ENCODE peak calls at places on chromosomes 13 and 19, in six cellular contexts. One of them, this sample, is unnamed.
A peak's percentile ranks its signal among the peaks of the same experiment; 100 is the strongest.

GRCh38 chr13:45882626-45883025 is 31.1 kb upstream of the SIAH3 start:
- DNase-seq in cardiac muscle cell: no peak
- DNase-seq in keratinocyte: no peak
- DNase-seq in Caco-2: no peak
- DNase-seq in fibroblast of lung: peak; percentile 22
- DNase-seq in nephron progenitor cell: peak; percentile 15
- DNase-seq in this sample: no peak

GRCh38 chr13:33828431-33829129 is 10.6 kb downstream of the RFC3 start:
- DNase-seq in nephron progenitor cell: no peak
- DNase-seq in Caco-2: no peak
- DNase-seq in fibroblast of lung: no peak
- DNase-seq in cardiac muscle cell: no peak
- DNase-seq in keratinocyte: no peak
- DNase-seq in this sample: no peak

GRCh38 chr19:15776991-15777787 is 10.3 kb upstream of the OR10H5 start:
- DNase-seq in keratinocyte: no peak
- DNase-seq in Caco-2: no peak
- DNase-seq in fibroblast of lung: no peak
- DNase-seq in cardiac muscle cell: no peak
- DNase-seq in nephron progenitor cell: no peak
- DNase-seq in this sample: no peak

GRCh38 chr13:41216160-41216559 is 21.8 kb upstream of the KBTBD7 start:
- DNase-seq in Caco-2: no peak
- DNase-seq in nephron progenitor cell: no peak
- DNase-seq in cardiac muscle cell: no peak
- DNase-seq in fibroblast of lung: peak; percentile 68
- DNase-seq in keratinocyte: peak; percentile 19
- DNase-seq in this sample: no peak

GRCh38 chr13:46297338-46297737 is 85.6 kb downstream of the LRRC63 start:
- DNase-seq in cardiac muscle cell: no peak
- DNase-seq in fibroblast of lung: peak; percentile 35
- DNase-seq in nephron progenitor cell: no peak
- DNase-seq in keratinocyte: no peak
- DNase-seq in Caco-2: no peak
- DNase-seq in this sample: no peak

GRCh38 chr19:52094526-52094925 is 1.0 kb downstream of the ZNF841 start:
- DNase-seq in Caco-2: peak; percentile 36
- DNase-seq in cardiac muscle cell: peak; percentile 1
- DNase-seq in nephron progenitor cell: no peak
- DNase-seq in keratinocyte: no peak
- DNase-seq in fibroblast of lung: no peak
- DNase-seq in this sample: no peak

GRCh38 chr19:55670280-55671053 is 4.6 kb upstream of the EPN1 start:
- DNase-seq in cardiac muscle cell: no peak
- DNase-seq in nephron progenitor cell: no peak
- DNase-seq in fibroblast of lung: no peak
- DNase-seq in keratinocyte: no peak
- DNase-seq in Caco-2: peak; percentile 68
- DNase-seq in this sample: no peak

GRCh38 chr13:94783489-94783888 is 71.1 kb upstream of the SOX21 start:
- DNase-seq in nephron progenitor cell: no peak
- DNase-seq in fibroblast of lung: no peak
- DNase-seq in cardiac muscle cell: no peak
- DNase-seq in keratinocyte: no peak
- DNase-seq in Caco-2: no peak
- DNase-seq in this sample: no peak

GRCh38 chr19:12545267-12545666 is 6.0 kb downstream of the ZNF564 start:
- DNase-seq in cardiac muscle cell: no peak
- DNase-seq in Caco-2: no peak
- DNase-seq in fibroblast of lung: no peak
- DNase-seq in nephron progenitor cell: no peak
- DNase-seq in keratinocyte: no peak
- DNase-seq in this sample: no peak

GRCh38 chr13:73039201-73040108 is 19.4 kb upstream of the KLF5 start:
- DNase-seq in keratinocyte: no peak
- DNase-seq in fibroblast of lung: no peak
- DNase-seq in cardiac muscle cell: no peak
- DNase-seq in Caco-2: no peak
- DNase-seq in nephron progenitor cell: no peak
- DNase-seq in this sample: no peak

GRCh38 chr19:36213793-36214387 is 575 bp downstream of the ZNF565 start:
- DNase-seq in fibroblast of lung: peak; percentile 64
- DNase-seq in Caco-2: no peak
- DNase-seq in nephron progenitor cell: no peak
- DNase-seq in keratinocyte: no peak
- DNase-seq in cardiac muscle cell: no peak
- DNase-seq in this sample: peak; percentile 8

GRCh38 chr13:39401091-39401647 is 201.8 kb downstream of the LHFPL6 start:
- DNase-seq in fibroblast of lung: no peak
- DNase-seq in Caco-2: no peak
- DNase-seq in cardiac muscle cell: no peak
- DNase-seq in keratinocyte: no peak
- DNase-seq in nephron progenitor cell: no peak
- DNase-seq in this sample: no peak

GRCh38 chr13:30135868-30136267 is 171.5 kb downstream of the KATNAL1 start:
- DNase-seq in fibroblast of lung: no peak
- DNase-seq in nephron progenitor cell: no peak
- DNase-seq in keratinocyte: no peak
- DNase-seq in cardiac muscle cell: no peak
- DNase-seq in Caco-2: no peak
- DNase-seq in this sample: no peak

GRCh38 chr13:36088001-36088400 is 43.2 kb downstream of the DCLK1 start:
- DNase-seq in Caco-2: no peak
- DNase-seq in keratinocyte: no peak
- DNase-seq in nephron progenitor cell: no peak
- DNase-seq in fibroblast of lung: peak; percentile 3
- DNase-seq in cardiac muscle cell: no peak
- DNase-seq in this sample: no peak

GRCh38 chr13:48892311-48892710 is 83.4 kb upstream of the FNDC3A start:
- DNase-seq in nephron progenitor cell: no peak
- DNase-seq in Caco-2: no peak
- DNase-seq in fibroblast of lung: peak; percentile 91
- DNase-seq in cardiac muscle cell: no peak
- DNase-seq in keratinocyte: peak; percentile 88
- DNase-seq in this sample: no peak

GRCh38 chr19:2542341-2543069 is 66.6 kb downstream of the GADD45B start:
- DNase-seq in Caco-2: peak; percentile 57
- DNase-seq in cardiac muscle cell: peak; percentile 27
- DNase-seq in nephron progenitor cell: peak; percentile 57
- DNase-seq in keratinocyte: no peak
- DNase-seq in fibroblast of lung: peak; percentile 51
- DNase-seq in this sample: no peak

GRCh38 chr19:17576758-17577532 is 21.5 kb downstream of the COLGALT1 start:
- DNase-seq in keratinocyte: peak; percentile 53
- DNase-seq in Caco-2: peak; percentile 70
- DNase-seq in nephron progenitor cell: peak; percentile 97
- DNase-seq in fibroblast of lung: peak; percentile 11
- DNase-seq in cardiac muscle cell: peak; percentile 97
- DNase-seq in this sample: no peak

GRCh38 chr19:54612428-54612827 is 17.9 kb upstream of the LILRB1 start:
- DNase-seq in cardiac muscle cell: no peak
- DNase-seq in Caco-2: no peak
- DNase-seq in keratinocyte: no peak
- DNase-seq in fibroblast of lung: no peak
- DNase-seq in nephron progenitor cell: no peak
- DNase-seq in this sample: no peak

GRCh38 chr13:71118779-71119364 is 748.1 kb downstream of the DACH1 start:
- DNase-seq in keratinocyte: no peak
- DNase-seq in nephron progenitor cell: no peak
- DNase-seq in cardiac muscle cell: no peak
- DNase-seq in Caco-2: no peak
- DNase-seq in fibroblast of lung: no peak
- DNase-seq in this sample: no peak

GRCh38 chr13:100491164-100491847 is 97.3 kb downstream of the GGACT start:
- DNase-seq in Caco-2: no peak
- DNase-seq in cardiac muscle cell: no peak
- DNase-seq in keratinocyte: no peak
- DNase-seq in fibroblast of lung: peak; percentile 77
- DNase-seq in nephron progenitor cell: no peak
- DNase-seq in this sample: no peak

GRCh38 chr19:9875796-9876195 is 40.7 kb downstream of the PIN1 start:
- DNase-seq in nephron progenitor cell: no peak
- DNase-seq in cardiac muscle cell: no peak
- DNase-seq in fibroblast of lung: no peak
- DNase-seq in keratinocyte: no peak
- DNase-seq in Caco-2: no peak
- DNase-seq in this sample: no peak

GRCh38 chr13:111115051-111115840 is at the start of gene ARHGEF7:
- DNase-seq in fibroblast of lung: peak; percentile 7
- DNase-seq in Caco-2: no peak
- DNase-seq in nephron progenitor cell: peak; percentile 65
- DNase-seq in cardiac muscle cell: peak; percentile 46
- DNase-seq in keratinocyte: no peak
- DNase-seq in this sample: no peak

GRCh38 chr19:16033721-16034120 is 42.6 kb upstream of the TPM4 start:
- DNase-seq in nephron progenitor cell: no peak
- DNase-seq in cardiac muscle cell: no peak
- DNase-seq in Caco-2: no peak
- DNase-seq in keratinocyte: no peak
- DNase-seq in fibroblast of lung: no peak
- DNase-seq in this sample: no peak

GRCh38 chr19:56617531-56617930 is 22.4 kb downstream of the ZNF71 start:
- DNase-seq in fibroblast of lung: no peak
- DNase-seq in Caco-2: no peak
- DNase-seq in nephron progenitor cell: no peak
- DNase-seq in keratinocyte: no peak
- DNase-seq in cardiac muscle cell: no peak
- DNase-seq in this sample: no peak

GRCh38 chr19:799076-799881 is 2.0 kb downstream of the PTBP1 start:
- DNase-seq in cardiac muscle cell: peak; percentile 59
- DNase-seq in Caco-2: no peak
- DNase-seq in fibroblast of lung: peak; percentile 63
- DNase-seq in nephron progenitor cell: peak; percentile 42
- DNase-seq in keratinocyte: no peak
- DNase-seq in this sample: no peak

GRCh38 chr19:3178377-3178972 is at the start of gene S1PR4:
- DNase-seq in keratinocyte: no peak
- DNase-seq in cardiac muscle cell: no peak
- DNase-seq in Caco-2: no peak
- DNase-seq in nephron progenitor cell: no peak
- DNase-seq in fibroblast of lung: no peak
- DNase-seq in this sample: no peak

GRCh38 chr13:91401916-91402315 is 3.5 kb downstream of the GPC5 start:
- DNase-seq in keratinocyte: no peak
- DNase-seq in fibroblast of lung: no peak
- DNase-seq in nephron progenitor cell: no peak
- DNase-seq in Caco-2: no peak
- DNase-seq in cardiac muscle cell: no peak
- DNase-seq in this sample: no peak

GRCh38 chr19:24166055-24166454 is 79.1 kb downstream of the ZNF254 start:
- DNase-seq in nephron progenitor cell: no peak
- DNase-seq in fibroblast of lung: peak; percentile 43
- DNase-seq in cardiac muscle cell: no peak
- DNase-seq in keratinocyte: no peak
- DNase-seq in Caco-2: no peak
- DNase-seq in this sample: no peak

GRCh38 chr19:14058182-14059092 is 3.4 kb downstream of the PALM3 start:
- DNase-seq in Caco-2: no peak
- DNase-seq in fibroblast of lung: no peak
- DNase-seq in keratinocyte: no peak
- DNase-seq in nephron progenitor cell: no peak
- DNase-seq in cardiac muscle cell: no peak
- DNase-seq in this sample: no peak

GRCh38 chr19:35000647-35001501 is 751 bp downstream of the GRAMD1A start:
- DNase-seq in nephron progenitor cell: peak; percentile 38
- DNase-seq in fibroblast of lung: peak; percentile 61
- DNase-seq in Caco-2: no peak
- DNase-seq in cardiac muscle cell: peak; percentile 43
- DNase-seq in keratinocyte: peak; percentile 4
- DNase-seq in this sample: peak; percentile 24

GRCh38 chr13:102591988-102592781 is 4.6 kb upstream of the TPP2 start:
- DNase-seq in cardiac muscle cell: peak; percentile 77
- DNase-seq in keratinocyte: no peak
- DNase-seq in Caco-2: peak; percentile 79
- DNase-seq in fibroblast of lung: peak; percentile 76
- DNase-seq in nephron progenitor cell: peak; percentile 69
- DNase-seq in this sample: peak; percentile 37

GRCh38 chr19:49814010-49814409 is 918 bp upstream of the FUZ start:
- DNase-seq in fibroblast of lung: no peak
- DNase-seq in Caco-2: no peak
- DNase-seq in nephron progenitor cell: no peak
- DNase-seq in cardiac muscle cell: no peak
- DNase-seq in keratinocyte: no peak
- DNase-seq in this sample: no peak

GRCh38 chr19:49818691-49819331 is 722 bp downstream of the MED25 start:
- DNase-seq in nephron progenitor cell: no peak
- DNase-seq in Caco-2: no peak
- DNase-seq in keratinocyte: no peak
- DNase-seq in fibroblast of lung: no peak
- DNase-seq in cardiac muscle cell: no peak
- DNase-seq in this sample: no peak

GRCh38 chr19:49820125-49820524 is 2.0 kb downstream of the MED25 start:
- DNase-seq in nephron progenitor cell: no peak
- DNase-seq in keratinocyte: no peak
- DNase-seq in fibroblast of lung: peak; percentile 17
- DNase-seq in Caco-2: no peak
- DNase-seq in cardiac muscle cell: no peak
- DNase-seq in this sample: no peak

GRCh38 chr19:49816616-49817015 is 1.5 kb upstream of the MED25 start:
- DNase-seq in cardiac muscle cell: no peak
- DNase-seq in keratinocyte: no peak
- DNase-seq in fibroblast of lung: no peak
- DNase-seq in Caco-2: no peak
- DNase-seq in nephron progenitor cell: no peak
- DNase-seq in this sample: no peak

GRCh38 chr19:49817964-49818690 is at the start of gene MED25:
- DNase-seq in Caco-2: peak; percentile 87
- DNase-seq in fibroblast of lung: peak; percentile 69
- DNase-seq in nephron progenitor cell: peak; percentile 88
- DNase-seq in keratinocyte: no peak
- DNase-seq in cardiac muscle cell: peak; percentile 86
- DNase-seq in this sample: peak; percentile 91
- TF ChIP-seq CTCF in Caco-2: peak; percentile 48
- TF ChIP-seq CTCF in fibroblast of lung: no peak
- TF ChIP-seq CTCF in nephron progenitor cell: no peak
- TF ChIP-seq CTCF in keratinocyte: peak; percentile 32
- TF ChIP-seq CTCF in cardiac muscle cell: no peak
- TF ChIP-seq CTCF in this sample: no peak

GRCh38 chr19:48997972-48998371 is 4.3 kb downstream of the RUVBL2 start:
- DNase-seq in keratinocyte: no peak
- DNase-seq in nephron progenitor cell: peak; percentile 75
- DNase-seq in fibroblast of lung: peak; percentile 55
- DNase-seq in Caco-2: peak; percentile 79
- DNase-seq in cardiac muscle cell: peak; percentile 73
- DNase-seq in this sample: peak; percentile 84
- TF ChIP-seq CTCF in keratinocyte: peak; percentile 71
- TF ChIP-seq CTCF in nephron progenitor cell: peak; percentile 54
- TF ChIP-seq CTCF in fibroblast of lung: peak; percentile 44
- TF ChIP-seq CTCF in Caco-2: peak; percentile 48
- TF ChIP-seq CTCF in cardiac muscle cell: peak; percentile 64
- TF ChIP-seq CTCF in this sample: peak; percentile 68

GRCh38 chr19:39765091-39766076 is 13.3 kb upstream of the LEUTX start:
- DNase-seq in nephron progenitor cell: peak; percentile 72
- DNase-seq in cardiac muscle cell: peak; percentile 72
- DNase-seq in keratinocyte: peak; percentile 7
- DNase-seq in Caco-2: peak; percentile 44
- DNase-seq in fibroblast of lung: peak; percentile 20
- DNase-seq in this sample: peak; percentile 71
- TF ChIP-seq CTCF in nephron progenitor cell: peak; percentile 76
- TF ChIP-seq CTCF in cardiac muscle cell: peak; percentile 89
- TF ChIP-seq CTCF in keratinocyte: peak; percentile 75
- TF ChIP-seq CTCF in Caco-2: peak; percentile 86
- TF ChIP-seq CTCF in fibroblast of lung: peak; percentile 75
- TF ChIP-seq CTCF in this sample: peak; percentile 70

GRCh38 chr13:26095338-26095737 is 43.5 kb upstream of the SHISA2 start:
- DNase-seq in fibroblast of lung: no peak
- DNase-seq in Caco-2: no peak
- DNase-seq in nephron progenitor cell: no peak
- DNase-seq in cardiac muscle cell: no peak
- DNase-seq in keratinocyte: no peak
- DNase-seq in this sample: no peak
- TF ChIP-seq CTCF in fibroblast of lung: no peak
- TF ChIP-seq CTCF in Caco-2: no peak
- TF ChIP-seq CTCF in nephron progenitor cell: no peak
- TF ChIP-seq CTCF in cardiac muscle cell: no peak
- TF ChIP-seq CTCF in keratinocyte: no peak
- TF ChIP-seq CTCF in this sample: no peak